ENCODE peak calls at places on chromosomes 12 and 14, in seven cellular contexts. One of them, this sample, is unnamed.
A peak's percentile ranks its signal among the peaks of the same experiment; 100 is the strongest.

GRCh38 chr12:68495666-68496065 is 115.0 kb upstream of the RAP1B start:
- DNase-seq in PC-3: no peak
- DNase-seq in MM.1S: no peak
- DNase-seq in GM12878: no peak
- DNase-seq in fibroblast of lung: peak; percentile 18
- DNase-seq in neural progenitor cell: no peak
- DNase-seq in K562: no peak
- DNase-seq in this sample: no peak

GRCh38 chr12:105523164-105524057 is 192.9 kb downstream of the C12orf75 start:
- DNase-seq in PC-3: no peak
- DNase-seq in MM.1S: no peak
- DNase-seq in GM12878: no peak
- DNase-seq in fibroblast of lung: peak; percentile 89
- DNase-seq in neural progenitor cell: peak; percentile 63
- DNase-seq in K562: no peak
- DNase-seq in this sample: no peak

GRCh38 chr12:47356129-47356622 is 276.4 kb upstream of the AMIGO2 start:
- DNase-seq in PC-3: no peak
- DNase-seq in MM.1S: no peak
- DNase-seq in GM12878: peak; percentile 44
- DNase-seq in fibroblast of lung: peak; percentile 38
- DNase-seq in neural progenitor cell: no peak
- DNase-seq in K562: no peak
- DNase-seq in this sample: no peak

GRCh38 chr12:93677195-93678064 is at the start of gene CRADD:
- DNase-seq in PC-3: peak; percentile 95
- DNase-seq in MM.1S: peak; percentile 91
- DNase-seq in GM12878: peak; percentile 99
- DNase-seq in fibroblast of lung: peak; percentile 100
- DNase-seq in neural progenitor cell: peak; percentile 96
- DNase-seq in K562: peak; percentile 79
- DNase-seq in this sample: peak; percentile 96

GRCh38 chr14:35419429-35419841 is 14.9 kb upstream of the NFKBIA start:
- DNase-seq in PC-3: peak; percentile 31
- DNase-seq in MM.1S: no peak
- DNase-seq in GM12878: no peak
- DNase-seq in fibroblast of lung: no peak
- DNase-seq in neural progenitor cell: no peak
- DNase-seq in K562: no peak
- DNase-seq in this sample: no peak

GRCh38 chr14:64303471-64303917 is 9.3 kb upstream of the ESR2 start:
- DNase-seq in PC-3: peak; percentile 82
- DNase-seq in MM.1S: peak; percentile 42
- DNase-seq in GM12878: peak; percentile 28
- DNase-seq in fibroblast of lung: peak; percentile 75
- DNase-seq in neural progenitor cell: peak; percentile 72
- DNase-seq in K562: peak; percentile 41
- DNase-seq in this sample: peak; percentile 65

GRCh38 chr12:61071015-61071414 is 1189.2 kb upstream of the USP15 start:
- DNase-seq in PC-3: no peak
- DNase-seq in MM.1S: no peak
- DNase-seq in GM12878: no peak
- DNase-seq in fibroblast of lung: no peak
- DNase-seq in neural progenitor cell: no peak
- DNase-seq in K562: no peak
- DNase-seq in this sample: no peak

GRCh38 chr12:58914457-58914856 is 5.8 kb downstream of the LRIG3 start:
- DNase-seq in PC-3: no peak
- DNase-seq in MM.1S: no peak
- DNase-seq in GM12878: no peak
- DNase-seq in fibroblast of lung: no peak
- DNase-seq in neural progenitor cell: no peak
- DNase-seq in K562: no peak
- DNase-seq in this sample: no peak

GRCh38 chr14:97624985-97625384 is 827.8 kb downstream of the VRK1 start:
- DNase-seq in PC-3: no peak
- DNase-seq in MM.1S: no peak
- DNase-seq in GM12878: no peak
- DNase-seq in fibroblast of lung: no peak
- DNase-seq in neural progenitor cell: no peak
- DNase-seq in K562: no peak
- DNase-seq in this sample: no peak

GRCh38 chr14:22500954-22501353 is 88.1 kb downstream of the DAD1 start:
- DNase-seq in PC-3: no peak
- DNase-seq in MM.1S: no peak
- DNase-seq in GM12878: no peak
- DNase-seq in fibroblast of lung: no peak
- DNase-seq in neural progenitor cell: no peak
- DNase-seq in K562: no peak
- DNase-seq in this sample: no peak

GRCh38 chr12:77995436-77996167 is 164.9 kb downstream of the NAV3 start:
- DNase-seq in PC-3: peak; percentile 85
- DNase-seq in MM.1S: no peak
- DNase-seq in GM12878: peak; percentile 32
- DNase-seq in fibroblast of lung: peak; percentile 64
- DNase-seq in neural progenitor cell: no peak
- DNase-seq in K562: no peak
- DNase-seq in this sample: peak; percentile 90

GRCh38 chr14:96598332-96598928 is 96.2 kb downstream of the PAPOLA start:
- DNase-seq in PC-3: no peak
- DNase-seq in MM.1S: no peak
- DNase-seq in GM12878: no peak
- DNase-seq in fibroblast of lung: no peak
- DNase-seq in neural progenitor cell: no peak
- DNase-seq in K562: no peak
- DNase-seq in this sample: no peak

GRCh38 chr12:104930388-104931326 is 27.4 kb downstream of the SLC41A2 start:
- DNase-seq in PC-3: peak; percentile 22
- DNase-seq in MM.1S: no peak
- DNase-seq in GM12878: peak; percentile 90
- DNase-seq in fibroblast of lung: no peak
- DNase-seq in neural progenitor cell: no peak
- DNase-seq in K562: no peak
- DNase-seq in this sample: peak; percentile 77

GRCh38 chr14:61559641-61560201 is 135.6 kb upstream of the HIF1A start:
- DNase-seq in PC-3: no peak
- DNase-seq in MM.1S: no peak
- DNase-seq in GM12878: no peak
- DNase-seq in fibroblast of lung: no peak
- DNase-seq in neural progenitor cell: peak; percentile 1
- DNase-seq in K562: peak; percentile 85
- DNase-seq in this sample: no peak
- H3K9ac ChIP-seq in PC-3: peak overlapping the region; percentile 94
- H3K9ac ChIP-seq in MM.1S: no peak overlapping the region
- H3K9ac ChIP-seq in GM12878: no peak overlapping the region
- H3K9ac ChIP-seq in fibroblast of lung: no peak overlapping the region
- H3K9ac ChIP-seq in neural progenitor cell: no peak overlapping the region
- H3K9ac ChIP-seq in K562: peak overlapping the region; percentile 62
- H3K9ac ChIP-seq in this sample: no peak overlapping the region

GRCh38 chr14:69485261-69485660 is 733 bp downstream of the PLEKHD1 start:
- DNase-seq in PC-3: no peak
- DNase-seq in MM.1S: no peak
- DNase-seq in GM12878: no peak
- DNase-seq in fibroblast of lung: no peak
- DNase-seq in neural progenitor cell: no peak
- DNase-seq in K562: no peak
- DNase-seq in this sample: no peak

GRCh38 chr14:69481815-69482568 is 2.5 kb upstream of the PLEKHD1 start:
- DNase-seq in PC-3: no peak
- DNase-seq in MM.1S: peak; percentile 45
- DNase-seq in GM12878: peak; percentile 64
- DNase-seq in fibroblast of lung: no peak
- DNase-seq in neural progenitor cell: no peak
- DNase-seq in K562: peak; percentile 28
- DNase-seq in this sample: no peak

GRCh38 chr14:69485701-69486100 is 1.2 kb downstream of the PLEKHD1 start:
- DNase-seq in PC-3: no peak
- DNase-seq in MM.1S: no peak
- DNase-seq in GM12878: no peak
- DNase-seq in fibroblast of lung: no peak
- DNase-seq in neural progenitor cell: no peak
- DNase-seq in K562: no peak
- DNase-seq in this sample: no peak

GRCh38 chr14:69484444-69485113 is at the start of gene PLEKHD1:
- DNase-seq in PC-3: peak; percentile 56
- DNase-seq in MM.1S: no peak
- DNase-seq in GM12878: no peak
- DNase-seq in fibroblast of lung: no peak
- DNase-seq in neural progenitor cell: peak; percentile 80
- DNase-seq in K562: peak; percentile 17
- DNase-seq in this sample: peak; percentile 5

DNA sequence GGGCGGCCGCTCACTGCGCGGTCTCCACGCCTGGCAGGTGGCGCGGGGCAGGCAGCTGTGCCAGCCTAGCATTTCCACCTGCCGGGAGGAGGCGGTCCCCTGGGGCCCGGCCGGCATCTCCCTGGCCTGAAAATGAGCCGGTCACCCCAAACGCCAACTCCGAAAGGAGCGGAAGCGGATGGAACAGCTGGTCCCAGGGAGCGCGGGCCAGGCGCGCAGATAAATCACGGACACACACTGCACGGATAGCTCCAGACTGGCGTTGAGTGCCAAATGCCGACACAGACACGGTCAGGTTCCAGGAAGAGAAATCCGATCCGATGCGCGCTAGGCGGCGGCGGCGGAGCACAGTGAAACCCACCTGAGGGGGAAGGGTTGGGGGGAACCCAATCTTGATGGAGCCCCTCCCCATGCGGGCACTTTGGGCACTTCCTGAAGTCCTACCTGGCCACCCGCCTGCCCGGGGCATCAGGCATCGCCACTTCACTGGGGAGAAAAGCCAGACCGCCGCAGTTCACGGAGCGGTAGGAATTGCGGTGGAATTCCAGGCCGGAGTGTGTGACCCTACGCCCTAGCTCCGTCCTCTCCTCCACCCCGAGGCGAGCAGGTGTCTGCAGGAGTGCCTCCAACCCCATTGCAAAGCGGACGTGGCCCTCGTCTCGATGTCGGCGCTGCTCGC is 624 bp upstream of the PLEKHD1 start:
- DNase-seq in PC-3: peak; percentile 33
- DNase-seq in MM.1S: no peak
- DNase-seq in GM12878: no peak
- DNase-seq in fibroblast of lung: peak; percentile 14
- DNase-seq in neural progenitor cell: peak; percentile 78
- DNase-seq in K562: no peak
- DNase-seq in this sample: peak; percentile 20
- TF ChIP-seq EZH2 in PC-3: peak; percentile 54
- TF ChIP-seq EZH2 in MM.1S: no peak
- TF ChIP-seq EZH2 in GM12878: no peak
- TF ChIP-seq EZH2 in fibroblast of lung: peak; percentile 89
- TF ChIP-seq EZH2 in neural progenitor cell: peak; percentile 96
- TF ChIP-seq EZH2 in K562: no peak
- TF ChIP-seq EZH2 in this sample: peak; percentile 92

GRCh38 chr12:26809611-26810298 is 23.2 kb downstream of the ITPR2 start:
- DNase-seq in PC-3: no peak
- DNase-seq in MM.1S: no peak
- DNase-seq in GM12878: no peak
- DNase-seq in fibroblast of lung: no peak
- DNase-seq in neural progenitor cell: no peak
- DNase-seq in K562: no peak
- DNase-seq in this sample: no peak
- H3K9ac ChIP-seq in PC-3: no peak overlapping the region
- H3K9ac ChIP-seq in MM.1S: no peak overlapping the region
- H3K9ac ChIP-seq in GM12878: no peak overlapping the region
- H3K9ac ChIP-seq in fibroblast of lung: no peak overlapping the region
- H3K9ac ChIP-seq in neural progenitor cell: no peak overlapping the region
- H3K9ac ChIP-seq in K562: no peak overlapping the region
- H3K9ac ChIP-seq in this sample: no peak overlapping the region

GRCh38 chr14:77125275-77126073 is 16.1 kb downstream of the ZDHHC22 start:
- DNase-seq in PC-3: no peak
- DNase-seq in MM.1S: no peak
- DNase-seq in GM12878: no peak
- DNase-seq in fibroblast of lung: no peak
- DNase-seq in neural progenitor cell: peak; percentile 38
- DNase-seq in K562: no peak
- DNase-seq in this sample: no peak

GRCh38 chr14:77126074-77126325 is 15.6 kb downstream of the ZDHHC22 start:
- DNase-seq in PC-3: no peak
- DNase-seq in MM.1S: no peak
- DNase-seq in GM12878: no peak
- DNase-seq in fibroblast of lung: no peak
- DNase-seq in neural progenitor cell: no peak
- DNase-seq in K562: no peak
- DNase-seq in this sample: no peak

GRCh38 chr14:77126461-77126990 is 15.1 kb downstream of the ZDHHC22 start:
- DNase-seq in PC-3: no peak
- DNase-seq in MM.1S: no peak
- DNase-seq in GM12878: no peak
- DNase-seq in fibroblast of lung: no peak
- DNase-seq in neural progenitor cell: no peak
- DNase-seq in K562: no peak
- DNase-seq in this sample: no peak

GRCh38 chr14:77123381-77124344 is 17.9 kb downstream of the ZDHHC22 start:
- DNase-seq in PC-3: peak; percentile 96
- DNase-seq in MM.1S: no peak
- DNase-seq in GM12878: no peak
- DNase-seq in fibroblast of lung: no peak
- DNase-seq in neural progenitor cell: no peak
- DNase-seq in K562: no peak
- DNase-seq in this sample: peak; percentile 89

GRCh38 chr14:77124345-77125274 is 17.0 kb downstream of the ZDHHC22 start:
- DNase-seq in PC-3: peak; percentile 38
- DNase-seq in MM.1S: no peak
- DNase-seq in GM12878: no peak
- DNase-seq in fibroblast of lung: peak; percentile 27
- DNase-seq in neural progenitor cell: peak; percentile 82
- DNase-seq in K562: peak; percentile 55
- DNase-seq in this sample: peak; percentile 8
- TF ChIP-seq EZH2 in PC-3: no peak
- TF ChIP-seq EZH2 in MM.1S: no peak
- TF ChIP-seq EZH2 in GM12878: no peak
- TF ChIP-seq EZH2 in fibroblast of lung: peak; percentile 28
- TF ChIP-seq EZH2 in neural progenitor cell: no peak
- TF ChIP-seq EZH2 in K562: no peak
- TF ChIP-seq EZH2 in this sample: no peak

GRCh38 chr12:123478762-123479161 is 20.8 kb downstream of the SNRNP35 start:
- DNase-seq in PC-3: no peak
- DNase-seq in MM.1S: no peak
- DNase-seq in GM12878: no peak
- DNase-seq in fibroblast of lung: no peak
- DNase-seq in neural progenitor cell: no peak
- DNase-seq in K562: no peak
- DNase-seq in this sample: no peak

GRCh38 chr12:123474493-123475255 is 16.7 kb downstream of the SNRNP35 start:
- DNase-seq in PC-3: no peak
- DNase-seq in MM.1S: no peak
- DNase-seq in GM12878: no peak
- DNase-seq in fibroblast of lung: no peak
- DNase-seq in neural progenitor cell: no peak
- DNase-seq in K562: no peak
- DNase-seq in this sample: no peak

GRCh38 chr12:123472438-123472849 is 14.5 kb downstream of the SNRNP35 start:
- DNase-seq in PC-3: no peak
- DNase-seq in MM.1S: no peak
- DNase-seq in GM12878: no peak
- DNase-seq in fibroblast of lung: no peak
- DNase-seq in neural progenitor cell: no peak
- DNase-seq in K562: no peak
- DNase-seq in this sample: no peak

GRCh38 chr12:123478069-123478468 is 20.1 kb downstream of the SNRNP35 start:
- DNase-seq in PC-3: no peak
- DNase-seq in MM.1S: no peak
- DNase-seq in GM12878: no peak
- DNase-seq in fibroblast of lung: no peak
- DNase-seq in neural progenitor cell: no peak
- DNase-seq in K562: no peak
- DNase-seq in this sample: no peak

GRCh38 chr12:123475256-123475703 is 17.3 kb downstream of the SNRNP35 start:
- DNase-seq in PC-3: no peak
- DNase-seq in MM.1S: no peak
- DNase-seq in GM12878: no peak
- DNase-seq in fibroblast of lung: no peak
- DNase-seq in neural progenitor cell: no peak
- DNase-seq in K562: no peak
- DNase-seq in this sample: no peak
- H3K9ac ChIP-seq in PC-3: no peak overlapping the region
- H3K9ac ChIP-seq in MM.1S: no peak overlapping the region
- H3K9ac ChIP-seq in GM12878: no peak overlapping the region
- H3K9ac ChIP-seq in fibroblast of lung: peak overlapping the region; percentile 7
- H3K9ac ChIP-seq in neural progenitor cell: no peak overlapping the region
- H3K9ac ChIP-seq in K562: peak overlapping the region; percentile 78
- H3K9ac ChIP-seq in this sample: no peak overlapping the region

This sample was measured in mammary epithelial cell.